ENCODE peak calls at places on chromosome 19, in five cellular contexts. One of them, this sample, is unnamed.
A peak's percentile ranks its signal among the peaks of the same experiment; 100 is the strongest.

GRCh38 chr19:29884466-29884865 is 57.6 kb upstream of the URI1 start:
- DNase-seq in K562: no peak
- DNase-seq in HCT116: no peak
- DNase-seq in GM12878: no peak
- DNase-seq in HepG2: no peak
- DNase-seq in this sample: no peak

GRCh38 chr19:16739546-16739945 is 19.9 kb downstream of the NWD1 start:
- DNase-seq in K562: no peak
- DNase-seq in HCT116: no peak
- DNase-seq in GM12878: no peak
- DNase-seq in HepG2: no peak
- DNase-seq in this sample: no peak

GRCh38 chr19:10891360-10892108 is 20.2 kb downstream of the CARM1 start:
- DNase-seq in K562: no peak
- DNase-seq in HCT116: no peak
- DNase-seq in GM12878: no peak
- DNase-seq in HepG2: no peak
- DNase-seq in this sample: no peak

GRCh38 chr19:1725100-1726064 is 27.9 kb upstream of the ONECUT3 start:
- DNase-seq in K562: peak; percentile 88
- DNase-seq in HCT116: no peak
- DNase-seq in GM12878: no peak
- DNase-seq in HepG2: peak; percentile 25
- DNase-seq in this sample: peak; percentile 86

GRCh38 chr19:44677019-44677809 is 5.9 kb downstream of the CEACAM19 start:
- DNase-seq in K562: peak; percentile 59
- DNase-seq in HCT116: peak; percentile 70
- DNase-seq in GM12878: no peak
- DNase-seq in HepG2: no peak
- DNase-seq in this sample: no peak

GRCh38 chr19:40136818-40137217 is 46.1 kb upstream of the ZNF780A start:
- DNase-seq in K562: no peak
- DNase-seq in HCT116: no peak
- DNase-seq in GM12878: no peak
- DNase-seq in HepG2: no peak
- DNase-seq in this sample: no peak

GRCh38 chr19:51703655-51704515 is 10.8 kb downstream of the SPACA6 start:
- DNase-seq in K562: peak; percentile 97
- DNase-seq in HCT116: peak; percentile 80
- DNase-seq in GM12878: peak; percentile 45
- DNase-seq in HepG2: peak; percentile 77
- DNase-seq in this sample: peak; percentile 75

GRCh38 chr19:23914402-23915286 is at the start of gene ZNF726:
- DNase-seq in K562: peak; percentile 96
- DNase-seq in HCT116: no peak
- DNase-seq in GM12878: peak; percentile 37
- DNase-seq in HepG2: no peak
- DNase-seq in this sample: no peak

GRCh38 chr19:45097776-45098520 is 5.0 kb downstream of the PPP1R37 start:
- DNase-seq in K562: peak; percentile 90
- DNase-seq in HCT116: no peak
- DNase-seq in GM12878: no peak
- DNase-seq in HepG2: peak; percentile 90
- DNase-seq in this sample: no peak

GRCh38 chr19:7456964-7457541 is 31.8 kb downstream of the PEX11G start:
- DNase-seq in K562: no peak
- DNase-seq in HCT116: peak; percentile 18
- DNase-seq in GM12878: no peak
- DNase-seq in HepG2: no peak
- DNase-seq in this sample: no peak

GRCh38 chr19:790971-791604 is 6.2 kb upstream of the PTBP1 start:
- DNase-seq in K562: peak; percentile 75
- DNase-seq in HCT116: no peak
- DNase-seq in GM12878: no peak
- DNase-seq in HepG2: no peak
- DNase-seq in this sample: no peak

GRCh38 chr19:9674669-9675357 is at the start of gene ZNF562:
- DNase-seq in K562: peak; percentile 95
- DNase-seq in HCT116: peak; percentile 90
- DNase-seq in GM12878: peak; percentile 45
- DNase-seq in HepG2: peak; percentile 80
- DNase-seq in this sample: no peak

GRCh38 chr19:4266253-4267000 is 12.6 kb upstream of the SHD start:
- DNase-seq in K562: no peak
- DNase-seq in HCT116: no peak
- DNase-seq in GM12878: no peak
- DNase-seq in HepG2: no peak
- DNase-seq in this sample: no peak

GRCh38 chr19:44512326-44513298 is 12.3 kb upstream of the ZNF180 start:
- DNase-seq in K562: peak; percentile 64
- DNase-seq in HCT116: peak; percentile 24
- DNase-seq in GM12878: no peak
- DNase-seq in HepG2: peak; percentile 36
- DNase-seq in this sample: peak; percentile 31

GRCh38 chr19:403221-404036 is 5.5 kb downstream of the C2CD4C start:
- DNase-seq in K562: no peak
- DNase-seq in HCT116: no peak
- DNase-seq in GM12878: no peak
- DNase-seq in HepG2: no peak
- DNase-seq in this sample: no peak

GRCh38 chr19:49064029-49064629 is 489 bp downstream of the NTF4 start:
- DNase-seq in K562: no peak
- DNase-seq in HCT116: no peak
- DNase-seq in GM12878: no peak
- DNase-seq in HepG2: no peak
- DNase-seq in this sample: no peak

GRCh38 chr19:40219721-40220276 is 1.6 kb upstream of the TTC9B start:
- DNase-seq in K562: peak; percentile 64
- DNase-seq in HCT116: peak; percentile 76
- DNase-seq in GM12878: no peak
- DNase-seq in HepG2: no peak
- DNase-seq in this sample: no peak

GRCh38 chr19:495440-496332 is 600 bp upstream of the MADCAM1 start:
- DNase-seq in K562: peak; percentile 66
- DNase-seq in HCT116: no peak
- DNase-seq in GM12878: no peak
- DNase-seq in HepG2: no peak
- DNase-seq in this sample: peak; percentile 98

GRCh38 chr19:38862321-38863059 is 12.7 kb upstream of the HNRNPL start:
- DNase-seq in K562: peak; percentile 77
- DNase-seq in HCT116: no peak
- DNase-seq in GM12878: no peak
- DNase-seq in HepG2: no peak
- DNase-seq in this sample: no peak

GRCh38 chr19:41302624-41303351 is 7.2 kb upstream of the CCDC97 start:
- DNase-seq in K562: no peak
- DNase-seq in HCT116: no peak
- DNase-seq in GM12878: peak; percentile 47
- DNase-seq in HepG2: no peak
- DNase-seq in this sample: no peak

GRCh38 chr19:55546822-55547614 is 1.7 kb upstream of the SBK3 start:
- DNase-seq in K562: peak; percentile 80
- DNase-seq in HCT116: no peak
- DNase-seq in GM12878: no peak
- DNase-seq in HepG2: peak; percentile 35
- DNase-seq in this sample: no peak

GRCh38 chr19:55086730-55087541 is 11.3 kb downstream of the EPS8L1 start:
- DNase-seq in K562: no peak
- DNase-seq in HCT116: no peak
- DNase-seq in GM12878: no peak
- DNase-seq in HepG2: no peak
- DNase-seq in this sample: peak; percentile 99

GRCh38 chr19:3039125-3039524 is 10.0 kb upstream of the TLE2 start:
- DNase-seq in K562: no peak
- DNase-seq in HCT116: no peak
- DNase-seq in GM12878: no peak
- DNase-seq in HepG2: no peak
- DNase-seq in this sample: no peak

GRCh38 chr19:7898967-7899366 is 4.7 kb upstream of the MAP2K7 start:
- DNase-seq in K562: no peak
- DNase-seq in HCT116: no peak
- DNase-seq in GM12878: no peak
- DNase-seq in HepG2: no peak
- DNase-seq in this sample: no peak

GRCh38 chr19:30254214-30254613 is 118.0 kb upstream of the ZNF536 start:
- DNase-seq in K562: no peak
- DNase-seq in HCT116: no peak
- DNase-seq in GM12878: no peak
- DNase-seq in HepG2: no peak
- DNase-seq in this sample: no peak

GRCh38 chr19:48491793-48492123 is 19.9 kb downstream of the LMTK3 start:
- DNase-seq in K562: peak; percentile 52
- DNase-seq in HCT116: no peak
- DNase-seq in GM12878: no peak
- DNase-seq in HepG2: no peak
- DNase-seq in this sample: no peak

DNA sequence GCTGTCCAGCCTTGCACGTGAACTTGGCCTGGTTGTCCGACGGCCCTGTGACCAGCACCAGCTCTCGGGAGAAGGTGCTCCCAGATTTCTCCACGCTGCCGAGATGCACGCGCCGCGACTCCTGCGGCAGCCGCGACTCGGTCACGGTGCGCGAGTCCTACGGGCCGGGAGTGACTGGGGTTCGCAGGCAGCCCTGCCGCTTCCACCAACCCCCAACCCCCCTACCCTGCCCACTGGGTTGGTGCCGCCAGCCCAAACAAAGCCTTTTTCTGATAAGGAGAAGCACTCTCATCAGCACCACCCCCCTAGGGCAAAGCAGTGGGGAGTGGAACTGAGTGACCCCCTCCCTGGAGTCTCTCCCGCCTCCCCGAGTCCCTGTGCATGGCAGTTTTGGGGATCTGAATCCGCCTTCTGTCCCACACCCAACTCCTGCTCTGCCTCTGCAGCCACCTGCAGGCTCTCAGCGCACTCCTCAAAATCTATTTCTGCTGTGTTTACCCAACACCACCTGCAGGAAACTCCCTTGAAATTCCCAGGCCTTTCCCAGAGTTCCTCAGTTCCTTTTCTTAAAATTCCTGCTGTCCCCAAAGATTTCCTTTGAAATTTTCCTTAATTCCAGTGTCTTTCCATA is 6.2 kb downstream of the NPHS1 start:
- DNase-seq in K562: no peak
- DNase-seq in HCT116: no peak
- DNase-seq in GM12878: no peak
- DNase-seq in HepG2: no peak
- DNase-seq in this sample: no peak
- TF ChIP-seq ZNF274 in K562: no peak
- TF ChIP-seq ZNF274 in HCT116: no peak
- TF ChIP-seq ZNF274 in GM12878: no peak
- TF ChIP-seq ZNF274 in HepG2: no peak
- TF ChIP-seq ZNF274 in this sample: no peak

DNA sequence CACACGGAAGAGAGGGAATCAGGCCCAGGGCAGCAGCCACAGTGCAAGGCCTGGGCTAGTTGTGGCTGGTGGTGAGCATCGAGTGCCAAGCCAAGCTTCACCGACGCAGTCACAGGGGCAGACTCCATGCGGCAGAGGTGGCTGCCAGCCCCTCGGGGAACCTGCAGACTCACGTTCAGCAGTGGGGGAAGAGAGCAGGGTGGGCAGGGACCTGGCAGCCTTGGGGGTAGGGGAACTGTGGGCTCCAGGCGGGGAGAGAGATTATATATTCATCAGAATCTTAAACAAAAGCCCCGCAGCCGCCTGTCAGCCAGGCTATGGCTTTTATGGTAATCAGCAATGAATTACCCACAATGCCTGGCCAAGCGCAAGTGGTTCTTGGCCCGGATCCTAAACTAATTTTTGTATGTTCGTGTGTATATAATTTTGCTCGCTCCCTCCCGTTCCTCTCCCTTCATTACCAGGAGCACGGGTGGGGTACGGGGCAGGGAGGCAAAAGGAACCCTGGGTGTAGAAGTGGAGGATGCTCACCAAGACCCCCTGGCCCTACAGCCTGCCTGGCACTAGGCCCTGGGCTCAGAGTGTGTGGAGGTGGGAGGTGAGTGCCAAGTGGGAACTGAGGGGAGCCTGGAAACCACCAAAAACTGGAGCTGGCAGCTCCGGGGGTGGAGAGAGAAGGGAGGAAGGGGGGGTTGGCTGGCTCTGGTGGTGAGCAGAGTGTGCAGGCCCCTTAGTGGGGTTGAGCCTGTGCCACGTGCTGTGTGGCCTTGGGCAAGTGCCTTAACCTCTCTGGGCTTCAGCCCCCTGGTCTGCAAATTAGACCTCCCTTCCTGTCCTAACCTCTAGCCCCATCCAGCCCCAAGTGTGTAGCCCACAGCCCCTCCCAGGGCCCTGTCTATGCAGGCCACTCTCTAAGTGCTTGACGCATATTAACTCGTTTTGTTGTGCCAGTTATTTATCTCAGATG is 31.9 kb downstream of the PTPRS start:
- DNase-seq in K562: peak; percentile 64
- DNase-seq in HCT116: peak; percentile 79
- DNase-seq in GM12878: no peak
- DNase-seq in HepG2: no peak
- DNase-seq in this sample: no peak
- TF ChIP-seq ZNF274 in K562: no peak
- TF ChIP-seq ZNF274 in HCT116: no peak
- TF ChIP-seq ZNF274 in GM12878: no peak
- TF ChIP-seq ZNF274 in HepG2: no peak
- TF ChIP-seq ZNF274 in this sample: no peak

GRCh38 chr19:33845498-33845897 is 48.8 kb downstream of the KCTD15 start:
- DNase-seq in K562: no peak
- DNase-seq in HCT116: no peak
- DNase-seq in GM12878: no peak
- DNase-seq in HepG2: no peak
- DNase-seq in this sample: no peak

GRCh38 chr19:33849551-33850147 is 53.0 kb downstream of the KCTD15 start:
- DNase-seq in K562: no peak
- DNase-seq in HCT116: no peak
- DNase-seq in GM12878: no peak
- DNase-seq in HepG2: no peak
- DNase-seq in this sample: no peak
- TF ChIP-seq ZNF274 in K562: no peak
- TF ChIP-seq ZNF274 in HCT116: no peak
- TF ChIP-seq ZNF274 in GM12878: no peak
- TF ChIP-seq ZNF274 in HepG2: no peak
- TF ChIP-seq ZNF274 in this sample: no peak

DNA sequence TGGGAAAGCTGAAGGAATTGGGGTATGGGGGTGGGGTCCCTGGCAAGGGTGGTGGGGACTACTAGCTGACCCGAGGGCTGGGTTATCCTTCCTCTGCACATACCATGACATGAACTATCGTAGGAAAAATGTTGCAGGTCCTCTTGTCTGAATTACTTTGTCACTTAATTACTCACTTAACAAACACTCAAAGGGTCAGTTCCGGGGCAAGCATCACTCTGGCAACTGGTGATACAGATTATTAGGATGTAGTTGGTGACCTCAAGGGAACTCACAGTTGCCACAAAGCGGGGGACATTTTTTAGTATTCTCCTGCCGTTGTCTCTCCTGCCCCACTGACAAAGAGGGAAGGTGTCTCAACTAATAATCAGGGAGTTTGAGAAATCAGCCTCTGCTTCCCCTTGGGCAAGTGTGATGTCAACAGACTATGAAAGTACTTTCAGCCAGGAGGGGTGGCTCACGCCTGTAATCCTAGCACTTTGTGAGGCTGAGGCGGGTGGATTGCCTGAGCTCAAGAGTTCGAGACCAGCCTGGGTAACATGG is 10.4 kb downstream of the DNAJB1 start:
- DNase-seq in K562: peak; percentile 67
- DNase-seq in HCT116: no peak
- DNase-seq in GM12878: no peak
- DNase-seq in HepG2: peak; percentile 71
- DNase-seq in this sample: no peak
- TF ChIP-seq ZNF274 in K562: no peak
- TF ChIP-seq ZNF274 in HCT116: no peak
- TF ChIP-seq ZNF274 in GM12878: no peak
- TF ChIP-seq ZNF274 in HepG2: no peak
- TF ChIP-seq ZNF274 in this sample: no peak

GRCh38 chr19:12985049-12985776 is 10.1 kb upstream of the NFIX start:
- DNase-seq in K562: peak; percentile 88
- DNase-seq in HCT116: peak; percentile 70
- DNase-seq in GM12878: no peak
- DNase-seq in HepG2: peak; percentile 75
- DNase-seq in this sample: no peak
- TF ChIP-seq ZNF274 in K562: no peak
- TF ChIP-seq ZNF274 in HCT116: no peak
- TF ChIP-seq ZNF274 in GM12878: no peak
- TF ChIP-seq ZNF274 in HepG2: no peak
- TF ChIP-seq ZNF274 in this sample: no peak

This sample was measured in H1.